ENCODE peak calls at places on chromosomes 6 and 20, in seven cellular contexts. W is stomach, S is ELR, J is bronchial epithelial cell, T is iPS-NIHi11, P is T1000, O is mucosa of gallbladder. V is an unnamed sample.

GRCh38 chr6:34692280-34692679 is 4.3 kb downstream of the ILRUN start:
- DNase-seq in W (no peak), S (no peak), J (peak; percentile 79), T (no peak), P (no peak), O (no peak), V (no peak)

GRCh38 chr20:53020834-53021233 is 48.7 kb downstream of the TSHZ2 start:
- DNase-seq in W (no peak), S (no peak), J (no peak), T (no peak), P (no peak), O (no peak), V (no peak)

GRCh38 chr6:151738267-151738666 is 69.2 kb upstream of the ESR1 start:
- DNase-seq in W (no peak), S (no peak), J (no peak), T (no peak), P (no peak), O (no peak), V (no peak)

GRCh38 chr20:20710443-20710842 is 2.0 kb downstream of the RALGAPA2 start:
- DNase-seq in W (no peak), S (no peak), J (no peak), T (no peak), P (no peak), O (no peak), V (no peak)

GRCh38 chr20:3679749-3680700 is 1.8 kb downstream of the ADAM33 start:
- DNase-seq in W (peak; percentile 30), S (peak; percentile 70), J (no peak), T (no peak), P (peak; percentile 42), O (peak; percentile 60), V (peak; percentile 53)

GRCh38 chr20:20130399-20130798 is 78.1 kb downstream of the CFAP61 start:
- DNase-seq in W (no peak), S (peak; percentile 48), J (peak; percentile 26), T (no peak), P (no peak), O (no peak), V (no peak)

GRCh38 chr6:20486641-20487040 is 47.6 kb upstream of the CDKAL1 start:
- DNase-seq in W (no peak), S (no peak), J (no peak), T (no peak), P (no peak), O (no peak), V (no peak)

GRCh38 chr6:42049116-42049809 is 1.1 kb upstream of the TAF8 start:
- DNase-seq in W (no peak), S (no peak), J (no peak), T (no peak), P (no peak), O (no peak), V (peak; percentile 43)

GRCh38 chr6:25511386-25511785 is 140.6 kb upstream of the SCGN start:
- DNase-seq in W (no peak), S (no peak), J (no peak), T (no peak), P (no peak), O (no peak), V (no peak)

GRCh38 chr20:24422361-24422760 is 47.1 kb upstream of the SYNDIG1 start:
- DNase-seq in W (no peak), S (no peak), J (no peak), T (no peak), P (no peak), O (no peak), V (no peak)

GRCh38 chr6:13766201-13766634 is 48.1 kb downstream of the MCUR1 start:
- DNase-seq in W (no peak), S (peak; percentile 59), J (peak; percentile 60), T (no peak), P (no peak), O (no peak), V (no peak)

GRCh38 chr20:49169547-49169946 is 18.6 kb downstream of the STAU1 start:
- DNase-seq in W (no peak), S (no peak), J (no peak), T (no peak), P (no peak), O (no peak), V (no peak)

GRCh38 chr6:87618531-87618930 is 28.6 kb downstream of the ORC3 start:
- DNase-seq in W (no peak), S (no peak), J (no peak), T (no peak), P (no peak), O (no peak), V (no peak)

GRCh38 chr6:94071835-94072234 is 652.5 kb upstream of the EPHA7 start:
- DNase-seq in W (no peak), S (no peak), J (no peak), T (no peak), P (no peak), O (no peak), V (no peak)

GRCh38 chr20:24911461-24911860 is 37.6 kb upstream of the CST7 start:
- DNase-seq in W (no peak), S (no peak), J (no peak), T (no peak), P (no peak), O (peak; percentile 5), V (no peak)

GRCh38 chr20:15547109-15547508 is 1026.1 kb downstream of the KIF16B start:
- DNase-seq in W (no peak), S (no peak), J (no peak), T (no peak), P (no peak), O (no peak), V (no peak)

GRCh38 chr20:49183444-49183843 is 4.7 kb downstream of the STAU1 start:
- DNase-seq in W (no peak), S (no peak), J (no peak), T (no peak), P (no peak), O (no peak), V (no peak)

GRCh38 chr6:153123801-153124200 is 7.3 kb downstream of the RGS17 start:
- DNase-seq in W (no peak), S (no peak), J (no peak), T (no peak), P (no peak), O (no peak), V (no peak)

GRCh38 chr6:31205638-31206037 is 35.2 kb upstream of the POU5F1 start:
- DNase-seq in W (no peak), S (no peak), J (no peak), T (no peak), P (no peak), O (no peak), V (no peak)

GRCh38 chr6:109920911-109921310 is 57.2 kb upstream of the GPR6 start:
- DNase-seq in W (no peak), S (no peak), J (no peak), T (no peak), P (no peak), O (no peak), V (no peak)

GRCh38 chr6:82711105-82711829 is 347.6 kb downstream of the TPBG start:
- DNase-seq in W (no peak), S (no peak), J (no peak), T (no peak), P (no peak), O (no peak), V (no peak)

GRCh38 chr6:13763740-13764381 is 50.5 kb downstream of the MCUR1 start:
- DNase-seq in W (no peak), S (no peak), J (no peak), T (no peak), P (no peak), O (no peak), V (no peak)

GRCh38 chr20:53809728-53810365 is 216.2 kb upstream of the ZNF217 start:
- DNase-seq in W (no peak), S (no peak), J (no peak), T (no peak), P (no peak), O (no peak), V (no peak)

GRCh38 chr6:18121580-18122127 is 823 bp downstream of the NHLRC1 start:
- DNase-seq in W (no peak), S (no peak), J (no peak), T (peak; percentile 42), P (no peak), O (no peak), V (no peak)

GRCh38 chr6:25100288-25100687 is 164.5 kb upstream of the RIPOR2 start:
- DNase-seq in W (no peak), S (peak; percentile 29), J (peak; percentile 33), T (no peak), P (no peak), O (no peak), V (no peak)

GRCh38 chr20:63958964-63959698 is 2.9 kb upstream of the UCKL1 start:
- DNase-seq in W (no peak), S (no peak), J (no peak), T (no peak), P (no peak), O (no peak), V (no peak)

GRCh38 chr6:108395297-108395696 is 100.4 kb downstream of the AFG1L start:
- DNase-seq in W (no peak), S (no peak), J (peak; percentile 53), T (no peak), P (no peak), O (no peak), V (no peak)

GRCh38 chr20:53883098-53883762 is 187.2 kb downstream of the BCAS1 start:
- DNase-seq in W (no peak), S (peak; percentile 95), J (peak; percentile 62), T (no peak), P (peak; percentile 78), O (no peak), V (no peak)

V was measured in left colon.